ENCODE peak calls at places on chromosomes 5 and 9, in six cellular contexts. One of them, this sample, is unnamed.

GRCh38 chr5:132387649-132388117 is 18.2 kb downstream of the SLC22A5 start:
- DNase-seq in Peyer's patch: peak
- DNase-seq in body of pancreas: peak
- DNase-seq in CD4-positive, alpha-beta memory T cell: no peak
- DNase-seq in sigmoid colon: peak
- DNase-seq in lung: peak
- DNase-seq in this sample: no peak

GRCh38 chr5:169169786-169170185 is 131.2 kb downstream of the SLIT3 start:
- DNase-seq in Peyer's patch: no peak
- DNase-seq in body of pancreas: no peak
- DNase-seq in CD4-positive, alpha-beta memory T cell: no peak
- DNase-seq in sigmoid colon: no peak
- DNase-seq in lung: no peak
- DNase-seq in this sample: no peak

GRCh38 chr5:131857388-131857787 is 60.6 kb upstream of the FNIP1 start:
- DNase-seq in Peyer's patch: no peak
- DNase-seq in body of pancreas: no peak
- DNase-seq in CD4-positive, alpha-beta memory T cell: no peak
- DNase-seq in sigmoid colon: no peak
- DNase-seq in lung: no peak
- DNase-seq in this sample: no peak

GRCh38 chr5:113031557-113031956 is 55.0 kb downstream of the DCP2 start:
- DNase-seq in Peyer's patch: no peak
- DNase-seq in body of pancreas: no peak
- DNase-seq in CD4-positive, alpha-beta memory T cell: no peak
- DNase-seq in sigmoid colon: no peak
- DNase-seq in lung: no peak
- DNase-seq in this sample: no peak

GRCh38 chr9:135087899-135088347 is 455 bp downstream of the OLFM1 start:
- DNase-seq in Peyer's patch: no peak
- DNase-seq in body of pancreas: no peak
- DNase-seq in CD4-positive, alpha-beta memory T cell: no peak
- DNase-seq in sigmoid colon: no peak
- DNase-seq in lung: no peak
- DNase-seq in this sample: no peak

GRCh38 chr5:59007460-59008063 is 424.7 kb downstream of the RAB3C start:
- DNase-seq in Peyer's patch: no peak
- DNase-seq in body of pancreas: no peak
- DNase-seq in CD4-positive, alpha-beta memory T cell: no peak
- DNase-seq in sigmoid colon: no peak
- DNase-seq in lung: no peak
- DNase-seq in this sample: no peak

GRCh38 chr5:99034336-99034735 is 105.5 kb upstream of the CHD1 start:
- DNase-seq in Peyer's patch: no peak
- DNase-seq in body of pancreas: no peak
- DNase-seq in CD4-positive, alpha-beta memory T cell: no peak
- DNase-seq in sigmoid colon: no peak
- DNase-seq in lung: no peak
- DNase-seq in this sample: peak

GRCh38 chr5:159951387-159951786 is 35.1 kb downstream of the ADRA1B start:
- DNase-seq in Peyer's patch: no peak
- DNase-seq in body of pancreas: no peak
- DNase-seq in CD4-positive, alpha-beta memory T cell: no peak
- DNase-seq in sigmoid colon: no peak
- DNase-seq in lung: no peak
- DNase-seq in this sample: peak

GRCh38 chr5:141525659-141526058 is 36.8 kb downstream of the PCDHGC5 start:
- DNase-seq in Peyer's patch: no peak
- DNase-seq in body of pancreas: peak
- DNase-seq in CD4-positive, alpha-beta memory T cell: no peak
- DNase-seq in sigmoid colon: no peak
- DNase-seq in lung: peak
- DNase-seq in this sample: no peak

GRCh38 chr9:138072897-138073296 is 195.3 kb downstream of the CACNA1B start:
- DNase-seq in Peyer's patch: peak
- DNase-seq in body of pancreas: peak
- DNase-seq in CD4-positive, alpha-beta memory T cell: no peak
- DNase-seq in sigmoid colon: no peak
- DNase-seq in lung: no peak
- DNase-seq in this sample: no peak

GRCh38 chr5:56455417-56455816 is 222.3 kb upstream of the ANKRD55 start:
- DNase-seq in Peyer's patch: no peak
- DNase-seq in body of pancreas: no peak
- DNase-seq in CD4-positive, alpha-beta memory T cell: no peak
- DNase-seq in sigmoid colon: no peak
- DNase-seq in lung: no peak
- DNase-seq in this sample: no peak

GRCh38 chr5:171914939-171915338 is 91.5 kb downstream of the FBXW11 start:
- DNase-seq in Peyer's patch: no peak
- DNase-seq in body of pancreas: no peak
- DNase-seq in CD4-positive, alpha-beta memory T cell: no peak
- DNase-seq in sigmoid colon: no peak
- DNase-seq in lung: no peak
- DNase-seq in this sample: no peak

GRCh38 chr5:43007911-43008368 is 32.2 kb downstream of the ANXA2R start:
- DNase-seq in Peyer's patch: peak
- DNase-seq in body of pancreas: no peak
- DNase-seq in CD4-positive, alpha-beta memory T cell: peak
- DNase-seq in sigmoid colon: peak
- DNase-seq in lung: peak
- DNase-seq in this sample: no peak

GRCh38 chr5:132022737-132023136 is 11.3 kb upstream of the ACSL6 start:
- DNase-seq in Peyer's patch: no peak
- DNase-seq in body of pancreas: no peak
- DNase-seq in CD4-positive, alpha-beta memory T cell: no peak
- DNase-seq in sigmoid colon: no peak
- DNase-seq in lung: no peak
- DNase-seq in this sample: no peak

GRCh38 chr5:1124181-1125029 is 12.5 kb upstream of the SLC12A7 start:
- DNase-seq in Peyer's patch: no peak
- DNase-seq in body of pancreas: no peak
- DNase-seq in CD4-positive, alpha-beta memory T cell: no peak
- DNase-seq in sigmoid colon: peak
- DNase-seq in lung: no peak
- DNase-seq in this sample: no peak

GRCh38 chr9:93303806-93304573 is 120.1 kb downstream of the WNK2 start:
- DNase-seq in Peyer's patch: no peak
- DNase-seq in body of pancreas: peak
- DNase-seq in CD4-positive, alpha-beta memory T cell: no peak
- DNase-seq in sigmoid colon: peak
- DNase-seq in lung: no peak
- DNase-seq in this sample: no peak

GRCh38 chr5:94072116-94072515 is 330.7 kb upstream of the POU5F2 start:
- DNase-seq in Peyer's patch: no peak
- DNase-seq in body of pancreas: no peak
- DNase-seq in CD4-positive, alpha-beta memory T cell: no peak
- DNase-seq in sigmoid colon: no peak
- DNase-seq in lung: no peak
- DNase-seq in this sample: no peak

GRCh38 chr9:89434636-89435314 is 63.1 kb downstream of the SEMA4D start:
- DNase-seq in Peyer's patch: no peak
- DNase-seq in body of pancreas: no peak
- DNase-seq in CD4-positive, alpha-beta memory T cell: no peak
- DNase-seq in sigmoid colon: no peak
- DNase-seq in lung: no peak
- DNase-seq in this sample: no peak

GRCh38 chr5:17216974-17217325 is 481 bp upstream of the BASP1 start:
- DNase-seq in Peyer's patch: no peak
- DNase-seq in body of pancreas: no peak
- DNase-seq in CD4-positive, alpha-beta memory T cell: no peak
- DNase-seq in sigmoid colon: no peak
- DNase-seq in lung: peak
- DNase-seq in this sample: peak

GRCh38 chr9:116275418-116276295 is 122.1 kb downstream of the PAPPA start:
- DNase-seq in Peyer's patch: no peak
- DNase-seq in body of pancreas: no peak
- DNase-seq in CD4-positive, alpha-beta memory T cell: no peak
- DNase-seq in sigmoid colon: no peak
- DNase-seq in lung: no peak
- DNase-seq in this sample: no peak

GRCh38 chr9:112029921-112030444 is 133.4 kb downstream of the UGCG start:
- DNase-seq in Peyer's patch: no peak
- DNase-seq in body of pancreas: no peak
- DNase-seq in CD4-positive, alpha-beta memory T cell: no peak
- DNase-seq in sigmoid colon: no peak
- DNase-seq in lung: no peak
- DNase-seq in this sample: no peak

GRCh38 chr5:124790895-124791732 is 44.7 kb upstream of the ZNF608 start:
- DNase-seq in Peyer's patch: no peak
- DNase-seq in body of pancreas: no peak
- DNase-seq in CD4-positive, alpha-beta memory T cell: no peak
- DNase-seq in sigmoid colon: no peak
- DNase-seq in lung: no peak
- DNase-seq in this sample: peak

GRCh38 chr9:112200699-112201098 is 25.6 kb upstream of the SUSD1 start:
- DNase-seq in Peyer's patch: no peak
- DNase-seq in body of pancreas: no peak
- DNase-seq in CD4-positive, alpha-beta memory T cell: no peak
- DNase-seq in sigmoid colon: no peak
- DNase-seq in lung: no peak
- DNase-seq in this sample: no peak

GRCh38 chr9:77092536-77092935 is 73.1 kb downstream of the FOXB2 start:
- DNase-seq in Peyer's patch: no peak
- DNase-seq in body of pancreas: no peak
- DNase-seq in CD4-positive, alpha-beta memory T cell: no peak
- DNase-seq in sigmoid colon: no peak
- DNase-seq in lung: no peak
- DNase-seq in this sample: no peak

GRCh38 chr5:174106997-174107655 is 61.6 kb downstream of the NSG2 start:
- DNase-seq in Peyer's patch: no peak
- DNase-seq in body of pancreas: no peak
- DNase-seq in CD4-positive, alpha-beta memory T cell: no peak
- DNase-seq in sigmoid colon: no peak
- DNase-seq in lung: no peak
- DNase-seq in this sample: no peak

GRCh38 chr9:6014668-6015270 is 655 bp downstream of the RANBP6 start:
- DNase-seq in Peyer's patch: no peak
- DNase-seq in body of pancreas: no peak
- DNase-seq in CD4-positive, alpha-beta memory T cell: peak
- DNase-seq in sigmoid colon: no peak
- DNase-seq in lung: no peak
- DNase-seq in this sample: no peak

GRCh38 chr5:158175664-158176507 is 316.9 kb upstream of the CLINT1 start:
- DNase-seq in Peyer's patch: no peak
- DNase-seq in body of pancreas: peak
- DNase-seq in CD4-positive, alpha-beta memory T cell: no peak
- DNase-seq in sigmoid colon: no peak
- DNase-seq in lung: no peak
- DNase-seq in this sample: no peak

GRCh38 chr5:123344819-123345426 is 78.3 kb downstream of the CEP120 start:
- DNase-seq in Peyer's patch: no peak
- DNase-seq in body of pancreas: no peak
- DNase-seq in CD4-positive, alpha-beta memory T cell: no peak
- DNase-seq in sigmoid colon: no peak
- DNase-seq in lung: no peak
- DNase-seq in this sample: peak

GRCh38 chr5:53987091-53987490 is 323.3 kb downstream of the ARL15 start:
- DNase-seq in Peyer's patch: no peak
- DNase-seq in body of pancreas: no peak
- DNase-seq in CD4-positive, alpha-beta memory T cell: no peak
- DNase-seq in sigmoid colon: no peak
- DNase-seq in lung: no peak
- DNase-seq in this sample: no peak

GRCh38 chr9:71793386-71794105 is 25.2 kb upstream of the CEMIP2 start:
- DNase-seq in Peyer's patch: no peak
- DNase-seq in body of pancreas: no peak
- DNase-seq in CD4-positive, alpha-beta memory T cell: no peak
- DNase-seq in sigmoid colon: no peak
- DNase-seq in lung: no peak
- DNase-seq in this sample: no peak

GRCh38 chr9:70085241-70085640 is 41.6 kb downstream of the MAMDC2 start:
- DNase-seq in Peyer's patch: no peak
- DNase-seq in body of pancreas: no peak
- DNase-seq in CD4-positive, alpha-beta memory T cell: no peak
- DNase-seq in sigmoid colon: no peak
- DNase-seq in lung: no peak
- DNase-seq in this sample: peak

GRCh38 chr9:30932226-30932625 is 1452.2 kb upstream of the ACO1 start:
- DNase-seq in Peyer's patch: no peak
- DNase-seq in body of pancreas: no peak
- DNase-seq in CD4-positive, alpha-beta memory T cell: no peak
- DNase-seq in sigmoid colon: no peak
- DNase-seq in lung: no peak
- DNase-seq in this sample: no peak

GRCh38 chr5:77797133-77797532 is 21.0 kb upstream of the TBCA start:
- DNase-seq in Peyer's patch: no peak
- DNase-seq in body of pancreas: no peak
- DNase-seq in CD4-positive, alpha-beta memory T cell: no peak
- DNase-seq in sigmoid colon: no peak
- DNase-seq in lung: no peak
- DNase-seq in this sample: no peak

GRCh38 chr9:38389313-38389712 is 3.2 kb upstream of the ALDH1B1 start:
- DNase-seq in Peyer's patch: no peak
- DNase-seq in body of pancreas: no peak
- DNase-seq in CD4-positive, alpha-beta memory T cell: no peak
- DNase-seq in sigmoid colon: peak
- DNase-seq in lung: no peak
- DNase-seq in this sample: no peak
- H3K27ac ChIP-seq in Peyer's patch: no peak
- H3K27ac ChIP-seq in body of pancreas: no peak
- H3K27ac ChIP-seq in CD4-positive, alpha-beta memory T cell: no peak
- H3K27ac ChIP-seq in sigmoid colon: peak
- H3K27ac ChIP-seq in lung: no peak
- H3K27ac ChIP-seq in this sample: no peak

GRCh38 chr9:95461448-95462381 is 55.1 kb downstream of the PTCH1 start:
- DNase-seq in Peyer's patch: no peak
- DNase-seq in body of pancreas: no peak
- DNase-seq in CD4-positive, alpha-beta memory T cell: no peak
- DNase-seq in sigmoid colon: no peak
- DNase-seq in lung: no peak
- DNase-seq in this sample: no peak
- H3K4me3 ChIP-seq in Peyer's patch: no peak
- H3K4me3 ChIP-seq in body of pancreas: no peak
- H3K4me3 ChIP-seq in CD4-positive, alpha-beta memory T cell: peak
- H3K4me3 ChIP-seq in sigmoid colon: no peak
- H3K4me3 ChIP-seq in lung: no peak
- H3K4me3 ChIP-seq in this sample: no peak

DNA sequence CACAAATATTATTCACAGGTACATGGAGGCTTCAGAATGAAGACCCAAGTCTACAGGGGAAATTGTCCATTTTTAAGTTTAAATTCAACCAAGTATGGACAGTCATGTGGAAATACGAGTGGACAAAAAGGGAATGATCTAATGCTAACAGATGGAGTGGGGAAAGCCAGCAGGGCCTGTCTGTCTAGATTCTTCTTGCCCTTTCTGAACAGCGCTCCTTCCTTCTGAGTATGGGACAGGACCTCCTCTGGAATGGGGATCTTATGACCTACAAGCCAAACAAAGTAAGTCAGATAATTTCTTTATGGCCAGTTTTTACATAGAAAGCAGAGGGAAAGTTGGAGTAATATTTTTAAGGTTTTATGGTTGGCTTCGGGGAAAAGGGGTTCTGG is 119.8 kb upstream of the NEK6 start:
- DNase-seq in Peyer's patch: no peak
- DNase-seq in body of pancreas: no peak
- DNase-seq in CD4-positive, alpha-beta memory T cell: no peak
- DNase-seq in sigmoid colon: no peak
- DNase-seq in lung: no peak
- DNase-seq in this sample: no peak
- H3K27ac ChIP-seq in Peyer's patch: no peak
- H3K27ac ChIP-seq in body of pancreas: no peak
- H3K27ac ChIP-seq in CD4-positive, alpha-beta memory T cell: no peak
- H3K27ac ChIP-seq in sigmoid colon: no peak
- H3K27ac ChIP-seq in lung: no peak
- H3K27ac ChIP-seq in this sample: no peak

GRCh38 chr9:133945977-133946753 is 46.0 kb downstream of the VAV2 start:
- DNase-seq in Peyer's patch: no peak
- DNase-seq in body of pancreas: peak
- DNase-seq in CD4-positive, alpha-beta memory T cell: no peak
- DNase-seq in sigmoid colon: peak
- DNase-seq in lung: no peak
- DNase-seq in this sample: no peak
- H3K4me3 ChIP-seq in Peyer's patch: no peak
- H3K4me3 ChIP-seq in body of pancreas: no peak
- H3K4me3 ChIP-seq in CD4-positive, alpha-beta memory T cell: no peak
- H3K4me3 ChIP-seq in sigmoid colon: no peak
- H3K4me3 ChIP-seq in lung: no peak
- H3K4me3 ChIP-seq in this sample: no peak